ENCODE peak calls at places on chromosomes 1 and 21, in six cellular contexts. X is Peyer's patch, O is suprapubic skin, G is cardiac muscle cell, P is foreskin keratinocyte, W is pancreas. E is an unnamed sample.

GRCh38 chr1:56448937-56449336 is 130.4 kb downstream of the PLPP3 start:
- DNase-seq in X (no peak), W (no peak), O (no peak), G (peak), P (peak), E (no peak)

GRCh38 chr1:223500560-223501425 is 107.6 kb downstream of the CCDC185 start:
- DNase-seq in X (no peak), O (no peak), G (peak), P (peak), W (no peak), E (peak)

GRCh38 chr1:18058522-18058921 is 49.1 kb upstream of the IGSF21 start:
- DNase-seq in P (no peak), X (no peak), W (no peak), G (no peak), O (no peak), E (no peak)

GRCh38 chr1:178168535-178168934 is 74.6 kb downstream of the RASAL2 start:
- DNase-seq in G (peak), O (no peak), P (no peak), X (no peak), W (no peak), E (no peak)

GRCh38 chr21:41631564-41632461 is 123.9 kb upstream of the TMPRSS2 start:
- DNase-seq in W (no peak), O (no peak), X (peak), P (peak), G (peak), E (peak)

GRCh38 chr1:223110963-223111362 is 32.1 kb downstream of the TLR5 start:
- DNase-seq in P (no peak), X (no peak), G (no peak), W (no peak), O (no peak), E (no peak)

GRCh38 chr1:208455821-208456220 is 211.6 kb upstream of the PLXNA2 start:
- DNase-seq in X (no peak), O (no peak), P (peak), W (no peak), G (no peak), E (no peak)

GRCh38 chr1:44714944-44715571 is 15.9 kb downstream of the RNU5D-1 start:
- DNase-seq in O (no peak), P (peak), G (peak), W (no peak), X (no peak), E (no peak)

GRCh38 chr1:16967095-16967567 is 13.3 kb downstream of the MFAP2 start:
- DNase-seq in O (no peak), P (no peak), G (peak), X (no peak), W (peak), E (no peak)

GRCh38 chr1:41102208-41102607 is 80.7 kb upstream of the SLFNL1 start:
- DNase-seq in O (peak), W (peak), X (peak), P (peak), G (peak), E (peak)

GRCh38 chr21:46624050-46624449 is 11.4 kb upstream of the PRMT2 start:
- DNase-seq in P (no peak), G (no peak), X (no peak), O (peak), W (no peak), E (no peak)

GRCh38 chr1:67528141-67528540 is 97.9 kb upstream of the SERBP1 start:
- DNase-seq in X (no peak), W (no peak), G (no peak), P (no peak), O (no peak), E (no peak)

GRCh38 chr21:42120904-42121535 is 49.9 kb downstream of the UMODL1 start:
- DNase-seq in G (no peak), X (no peak), P (no peak), W (peak), O (no peak), E (no peak)

GRCh38 chr1:224929335-224930237 is at the start of gene DNAH14:
- DNase-seq in O (peak), W (peak), P (peak), G (peak), X (peak), E (no peak)

GRCh38 chr1:2480236-2480985 is 4.3 kb downstream of the PLCH2 start:
- DNase-seq in O (no peak), W (no peak), X (no peak), P (no peak), G (no peak), E (no peak)

GRCh38 chr1:206080421-206080820 is 27.4 kb downstream of the RHEX start:
- DNase-seq in X (no peak), P (no peak), W (no peak), G (no peak), O (no peak), E (no peak)

GRCh38 chr1:162422662-162423375 is 10.9 kb upstream of the SH2D1B start:
- DNase-seq in P (no peak), G (no peak), W (no peak), X (no peak), O (no peak), E (no peak)

GRCh38 chr21:15660424-15660805 is 69.4 kb upstream of the USP25 start:
- DNase-seq in P (no peak), O (no peak), G (no peak), W (no peak), X (no peak), E (no peak)

GRCh38 chr1:60865146-60865545 is 217.2 kb upstream of the NFIA start:
- DNase-seq in P (no peak), G (no peak), O (no peak), W (no peak), X (no peak), E (no peak)

GRCh38 chr1:154483941-154484803 is 17.8 kb upstream of the TDRD10 start:
- DNase-seq in W (no peak), G (peak), X (no peak), P (peak), O (peak), E (peak)

GRCh38 chr1:81912383-81912782 is 111.6 kb downstream of the ADGRL2 start:
- DNase-seq in G (no peak), X (no peak), W (no peak), P (peak), O (no peak), E (peak)

GRCh38 chr1:178726545-178726944 is 1.5 kb downstream of the RALGPS2 start:
- DNase-seq in W (no peak), G (no peak), X (no peak), P (no peak), O (no peak), E (no peak)

GRCh38 chr1:67685558-67686271 is 714 bp downstream of the GADD45A start:
- DNase-seq in G (peak), P (peak), W (peak), X (peak), O (peak), E (no peak)

GRCh38 chr1:232844791-232845190 is 39.6 kb downstream of the MAP10 start:
- DNase-seq in P (peak), W (no peak), G (peak), O (no peak), X (no peak), E (no peak)

GRCh38 chr1:21541835-21542234 is 32.6 kb downstream of the ALPL start:
- DNase-seq in P (peak), O (no peak), W (no peak), X (no peak), G (peak), E (no peak)

GRCh38 chr1:75245239-75245638 is 111.1 kb downstream of the LHX8 start:
- DNase-seq in X (no peak), G (no peak), W (no peak), O (no peak), P (no peak), E (no peak)

GRCh38 chr1:225763815-225764548 is 13.6 kb upstream of the SRP9 start:
- DNase-seq in W (no peak), X (no peak), G (peak), O (peak), P (no peak), E (no peak)

GRCh38 chr21:25039461-25040380 is 567.6 kb downstream of the MRPL39 start:
- DNase-seq in P (peak), G (no peak), O (no peak), X (no peak), W (no peak), E (no peak)

GRCh38 chr1:119732465-119733168 is 20.9 kb downstream of the PHGDH start:
- DNase-seq in X (peak), W (no peak), P (peak), G (peak), O (no peak), E (no peak)

GRCh38 chr1:183582021-183582746 is 8.1 kb downstream of the NCF2 start:
- DNase-seq in X (no peak), G (no peak), O (no peak), P (no peak), W (no peak), E (no peak)

GRCh38 chr1:183584155-183584554 is 6.1 kb downstream of the NCF2 start:
- DNase-seq in P (no peak), O (no peak), W (no peak), G (no peak), X (no peak), E (no peak)

GRCh38 chr1:183586455-183586854 is 3.8 kb downstream of the NCF2 start:
- DNase-seq in P (no peak), O (no peak), G (no peak), W (no peak), X (no peak), E (no peak)

GRCh38 chr1:183585038-183585437 is 5.2 kb downstream of the NCF2 start:
- DNase-seq in W (no peak), X (no peak), P (no peak), G (no peak), O (no peak), E (no peak)

GRCh38 chr1:183583466-183583865 is 6.8 kb downstream of the NCF2 start:
- DNase-seq in P (no peak), X (no peak), W (no peak), O (no peak), G (peak), E (no peak)
- H3K27ac ChIP-seq in P (no peak), X (no peak), W (no peak), O (no peak), G (no peak), E (no peak)

GRCh38 chr1:180927348-180927747 is 14.7 kb downstream of the KIAA1614 start:
- DNase-seq in G (no peak), X (no peak), W (peak), P (no peak), O (no peak), E (no peak)

GRCh38 chr1:180928272-180929230 is 15.9 kb downstream of the KIAA1614 start:
- DNase-seq in G (no peak), W (peak), X (no peak), P (no peak), O (no peak), E (no peak)

GRCh38 chr1:180929389-180929788 is 16.7 kb downstream of the KIAA1614 start:
- DNase-seq in X (no peak), G (no peak), W (peak), O (no peak), P (no peak), E (no peak)

GRCh38 chr1:180926164-180926981 is 13.7 kb downstream of the KIAA1614 start:
- DNase-seq in G (peak), O (no peak), X (no peak), W (peak), P (no peak), E (no peak)

GRCh38 chr1:180927841-180928240 is 15.1 kb downstream of the KIAA1614 start:
- DNase-seq in G (no peak), W (peak), O (no peak), X (no peak), P (no peak), E (no peak)
- H3K27ac ChIP-seq in G (peak), W (no peak), O (no peak), X (no peak), P (no peak), E (no peak)

GRCh38 chr1:236058141-236058626 is 6.7 kb downstream of the NID1 start:
- DNase-seq in G (peak), X (no peak), W (no peak), O (no peak), P (peak), E (no peak)
- H3K27ac ChIP-seq in G (no peak), X (no peak), W (no peak), O (peak), P (no peak), E (no peak)

GRCh38 chr21:43307677-43308070 is 119.3 kb downstream of the SIK1 start:
- DNase-seq in O (peak), G (no peak), P (no peak), W (peak), X (no peak), E (no peak)
- H3K27ac ChIP-seq in O (peak), G (no peak), P (peak), W (no peak), X (peak), E (peak)

GRCh38 chr1:39677645-39678044 is 5.7 kb upstream of the NT5C1A start:
- DNase-seq in W (no peak), X (no peak), O (no peak), G (no peak), P (no peak), E (no peak)
- H3K27ac ChIP-seq in W (no peak), X (no peak), O (no peak), G (no peak), P (no peak), E (no peak)

E was measured in epithelial cell of prostate.